ENCODE peak calls at places on chromosomes 7 and 10, in four cellular contexts. V, S, C and O are unnamed samples.

GRCh38 chr7:93957767-93958166 is 36.2 kb downstream of the GNG11 start:
- DNase-seq in S (no peak), V (no peak), C (no peak), O (no peak)

GRCh38 chr7:38673795-38674194 is 42.6 kb upstream of the AMPH start:
- DNase-seq in C (peak; percentile 97), V (peak; percentile 97), S (no peak), O (peak; percentile 87)

GRCh38 chr7:74479066-74479781 is 25.5 kb downstream of the GTF2IRD1 start:
- DNase-seq in C (peak; percentile 27), V (peak; percentile 52), S (no peak), O (no peak)

GRCh38 chr10:97673736-97674525 is 13.1 kb downstream of the AVPI1 start:
- DNase-seq in C (peak; percentile 56), V (peak; percentile 70), S (no peak), O (peak; percentile 65)

GRCh38 chr10:16509996-16510395 is 11.7 kb downstream of the C1QL3 start:
- DNase-seq in S (no peak), C (peak; percentile 28), V (peak; percentile 29), O (peak; percentile 25)

GRCh38 chr7:35802649-35803048 is 1.8 kb downstream of the SEPTIN7 start:
- DNase-seq in V (no peak), C (no peak), S (no peak), O (no peak)

GRCh38 chr7:122412886-122413285 is 108.3 kb upstream of the FEZF1 start:
- DNase-seq in V (peak; percentile 94), S (no peak), C (peak; percentile 16), O (no peak)

GRCh38 chr10:33334839-33335549 is 527 bp upstream of the NRP1 start:
- DNase-seq in C (peak; percentile 65), S (peak; percentile 70), V (peak; percentile 95), O (peak; percentile 88)

GRCh38 chr7:84510501-84510900 is 315.9 kb upstream of the SEMA3A start:
- DNase-seq in S (no peak), C (peak; percentile 57), V (peak; percentile 16), O (peak; percentile 17)

GRCh38 chr10:11870900-11871407 is 47.8 kb downstream of the PROSER2 start:
- DNase-seq in V (no peak), S (no peak), C (peak; percentile 13), O (no peak)

GRCh38 chr10:58241346-58241745 is 26.3 kb downstream of the IPMK start:
- DNase-seq in S (no peak), C (no peak), V (peak; percentile 35), O (no peak)

GRCh38 chr10:133159950-133160812 is at the start of gene KNDC1:
- DNase-seq in C (no peak), S (no peak), V (peak; percentile 44), O (no peak)

GRCh38 chr10:22911889-22912762 is 15.7 kb upstream of the ARMC3 start:
- DNase-seq in S (no peak), C (peak; percentile 31), V (peak; percentile 91), O (no peak)

GRCh38 chr10:119669975-119670640 is 18.9 kb downstream of the BAG3 start:
- DNase-seq in V (no peak), S (no peak), C (no peak), O (no peak)

GRCh38 chr10:61028861-61029361 is 84.9 kb upstream of the RHOBTB1 start:
- DNase-seq in S (no peak), V (peak; percentile 28), C (peak; percentile 81), O (peak; percentile 67)

GRCh38 chr10:63267414-63268138 is 134.4 kb downstream of the NRBF2 start:
- DNase-seq in V (peak; percentile 88), S (peak; percentile 35), C (peak; percentile 81), O (peak; percentile 72)

GRCh38 chr10:124545756-124546369 is 84.2 kb downstream of the LHPP start:
- DNase-seq in V (no peak), C (no peak), S (peak; percentile 36), O (no peak)

GRCh38 chr7:67625257-67625713 is 628.7 kb downstream of the TYW1 start:
- DNase-seq in S (peak; percentile 61), V (peak; percentile 89), C (peak; percentile 2), O (no peak)

GRCh38 chr7:156903232-156903909 is 10.4 kb upstream of the LMBR1 start:
- DNase-seq in C (peak; percentile 79), V (peak; percentile 53), S (peak; percentile 87), O (peak; percentile 79)

GRCh38 chr7:1141651-1142050 is 18.3 kb downstream of the ZFAND2A start:
- DNase-seq in S (no peak), C (no peak), V (no peak), O (no peak)

GRCh38 chr10:69408318-69409175 is 8.2 kb downstream of the TACR2 start:
- DNase-seq in C (peak; percentile 80), S (peak; percentile 94), V (peak; percentile 98), O (peak; percentile 89)

GRCh38 chr7:80703272-80703671 is 64.8 kb downstream of the CD36 start:
- DNase-seq in V (no peak), S (no peak), C (no peak), O (no peak)

GRCh38 chr10:95604630-95605029 is 43.5 kb upstream of the SORBS1 start:
- DNase-seq in V (no peak), C (no peak), S (no peak), O (no peak)

GRCh38 chr7:105589221-105590077 is 8.2 kb upstream of the EFCAB10 start:
- DNase-seq in V (peak; percentile 85), C (peak; percentile 76), S (peak; percentile 33), O (peak; percentile 76)

GRCh38 chr10:4240641-4241197 is 455.7 kb upstream of the KLF6 start:
- DNase-seq in C (no peak), V (peak; percentile 74), S (no peak), O (no peak)

GRCh38 chr7:29488977-29489376 is 74.7 kb upstream of the PRR15 start:
- DNase-seq in C (peak; percentile 50), V (peak; percentile 90), S (no peak), O (peak; percentile 67)

GRCh38 chr7:102080371-102081243 is 206.1 kb upstream of the SH2B2 start:
- DNase-seq in V (no peak), S (no peak), C (no peak), O (no peak)

GRCh38 chr7:4621401-4621800 is 60.7 kb upstream of the FOXK1 start:
- DNase-seq in S (no peak), V (peak; percentile 38), C (peak; percentile 18), O (peak; percentile 29)

GRCh38 chr7:92200791-92201190 is 21.8 kb upstream of the LRRD1 start:
- DNase-seq in V (no peak), C (no peak), S (no peak), O (no peak)

GRCh38 chr7:92206672-92207071 is 27.7 kb upstream of the LRRD1 start:
- DNase-seq in C (no peak), S (no peak), V (no peak), O (no peak)

DNA sequence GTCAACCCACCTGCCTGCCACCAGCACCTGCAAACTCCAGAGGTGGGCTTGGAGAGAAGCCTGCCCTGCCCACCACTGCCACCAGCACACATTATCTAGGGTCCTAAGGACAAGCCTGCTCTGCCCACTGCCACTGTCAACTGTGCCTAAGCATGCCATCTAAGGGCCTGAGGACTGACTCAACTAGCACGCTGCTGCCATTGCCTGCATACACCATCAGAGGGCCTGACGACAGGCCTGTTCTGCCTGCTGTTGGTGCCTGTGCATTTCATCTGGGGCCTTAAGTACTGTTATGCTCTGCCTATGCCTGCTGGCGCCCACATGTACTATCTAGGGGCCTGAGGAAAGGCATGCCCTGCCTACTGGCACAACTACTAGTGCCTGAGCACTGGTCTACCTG is 27.0 kb upstream of the LRRD1 start:
- DNase-seq in V (no peak), C (no peak), S (no peak), O (no peak)
- TF ChIP-seq CTCF in V (no peak), C (no peak), S (no peak), O (no peak)

DNA sequence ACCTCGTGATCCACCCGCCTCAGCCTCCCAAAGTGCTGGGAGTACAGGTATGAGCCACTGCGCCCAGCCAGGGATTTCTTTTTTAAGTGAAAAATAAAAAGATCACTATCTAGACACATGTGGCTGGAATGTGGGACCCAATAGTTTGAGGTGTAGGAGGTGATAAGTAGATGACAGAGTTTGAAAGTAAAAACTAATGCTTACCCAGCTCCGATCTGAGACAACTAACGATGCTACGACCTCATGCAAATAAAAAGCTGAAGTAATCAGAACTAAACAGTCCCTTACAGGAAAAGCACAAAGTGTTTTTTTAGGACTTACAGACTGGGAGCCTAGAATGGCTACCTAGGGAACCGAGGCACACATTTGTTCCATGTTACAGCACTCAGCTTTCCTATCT is 23.0 kb downstream of the PCGF6 start:
- DNase-seq in V (no peak), S (no peak), C (no peak), O (no peak)
- H3K36me3 ChIP-seq in V (peaks cover 43% of the 10 kb centered on the region), S (peaks cover 3% of the 10 kb centered on the region), C (peaks cover 3% of the 10 kb centered on the region), O (peaks cover 20% of the 10 kb centered on the region)

DNA sequence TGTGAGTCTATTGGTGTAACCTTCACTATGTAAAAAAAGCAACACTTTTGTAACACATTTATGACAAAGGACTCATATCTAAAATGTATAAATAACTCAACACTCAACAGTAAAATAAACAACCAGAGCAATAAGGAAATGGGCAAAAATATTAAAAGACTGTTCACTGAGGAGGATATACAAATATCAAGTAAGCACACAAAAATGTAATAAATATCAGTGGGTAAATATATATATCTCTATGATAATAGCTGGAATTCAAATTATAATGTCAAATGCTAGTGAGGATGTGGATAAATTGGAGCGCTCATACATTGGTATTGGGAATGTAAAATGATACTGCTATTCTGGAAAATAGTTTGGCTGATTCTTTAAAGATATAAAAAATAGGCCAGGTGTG is 53.0 kb downstream of the HDAC9 start:
- DNase-seq in V (no peak), S (no peak), C (no peak), O (no peak)
- TF ChIP-seq CTCF in V (no peak), S (no peak), C (no peak), O (no peak)

DNA sequence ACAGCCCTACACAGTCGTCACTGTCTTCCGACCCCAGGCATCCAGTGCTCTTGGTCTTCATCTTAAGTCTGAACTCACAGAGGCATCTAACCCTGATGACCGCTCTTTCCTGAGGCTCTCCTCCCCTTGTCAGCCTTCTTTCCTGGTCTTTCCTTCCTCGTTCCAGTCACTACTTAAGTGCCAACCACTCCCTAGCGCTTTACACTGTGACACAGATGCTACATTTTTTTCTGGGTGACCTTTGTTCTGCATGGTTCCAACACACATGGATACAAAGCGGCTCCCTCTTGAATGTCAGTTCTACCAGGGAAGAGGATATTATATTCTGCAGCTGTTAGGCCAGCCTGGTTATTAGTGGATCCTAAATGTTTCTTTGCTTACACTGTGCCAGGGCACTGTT is 12.7 kb downstream of the YWHAG start:
- DNase-seq in V (no peak), C (no peak), S (no peak), O (no peak)
- H3K36me3 ChIP-seq in V (peaks cover 30% of the 10 kb centered on the region), C (peaks cover 24% of the 10 kb centered on the region), S (no peaks in the 10 kb centered on the region), O (peaks cover 43% of the 10 kb centered on the region)